ENCODE peak calls at places on chromosomes 7 and 10, in ten cellular contexts. One of them, this sample, is unnamed.

GRCh38 chr10:100896876-100897461 is 15.8 kb upstream of the SLF2 start:
- DNase-seq in ecto neural progenitor cell: peak; percentile 28
- DNase-seq in bronchial epithelial cell: no peak
- DNase-seq in NCI-H460: no peak
- DNase-seq in left ventricle myocardium inferior: no peak
- DNase-seq in stimulated activated CD4-positive, alpha-beta T cell treated with anti-CD3 and anti-CD28 coated beads, Interleukin-1b, Interleukin-23, amount 100 ng/mL, for 48 hours: no peak
- DNase-seq in occipital lobe: no peak
- DNase-seq in EH: peak; percentile 17
- DNase-seq in mesothelial cell of epicardium: no peak
- DNase-seq in Peyer's patch: no peak
- DNase-seq in this sample: no peak

GRCh38 chr10:58851606-58852005 is 324.8 kb upstream of the PHYHIPL start:
- DNase-seq in Peyer's patch: no peak
- DNase-seq in occipital lobe: no peak
- DNase-seq in left ventricle myocardium inferior: no peak
- DNase-seq in EH: peak; percentile 47
- DNase-seq in bronchial epithelial cell: peak; percentile 21
- DNase-seq in stimulated activated CD4-positive, alpha-beta T cell treated with anti-CD3 and anti-CD28 coated beads, Interleukin-1b, Interleukin-23, amount 100 ng/mL, for 48 hours: no peak
- DNase-seq in ecto neural progenitor cell: no peak
- DNase-seq in mesothelial cell of epicardium: no peak
- DNase-seq in NCI-H460: no peak
- DNase-seq in this sample: no peak

GRCh38 chr10:105807930-105808587 is 1167.0 kb downstream of the SORCS3 start:
- DNase-seq in occipital lobe: no peak
- DNase-seq in Peyer's patch: no peak
- DNase-seq in left ventricle myocardium inferior: no peak
- DNase-seq in stimulated activated CD4-positive, alpha-beta T cell treated with anti-CD3 and anti-CD28 coated beads, Interleukin-1b, Interleukin-23, amount 100 ng/mL, for 48 hours: no peak
- DNase-seq in NCI-H460: no peak
- DNase-seq in mesothelial cell of epicardium: no peak
- DNase-seq in bronchial epithelial cell: no peak
- DNase-seq in ecto neural progenitor cell: no peak
- DNase-seq in EH: no peak
- DNase-seq in this sample: no peak

GRCh38 chr7:2629740-2630681 is 1.8 kb upstream of the TTYH3 start:
- DNase-seq in ecto neural progenitor cell: no peak
- DNase-seq in stimulated activated CD4-positive, alpha-beta T cell treated with anti-CD3 and anti-CD28 coated beads, Interleukin-1b, Interleukin-23, amount 100 ng/mL, for 48 hours: no peak
- DNase-seq in Peyer's patch: no peak
- DNase-seq in occipital lobe: no peak
- DNase-seq in EH: no peak
- DNase-seq in bronchial epithelial cell: peak; percentile 52
- DNase-seq in mesothelial cell of epicardium: no peak
- DNase-seq in left ventricle myocardium inferior: no peak
- DNase-seq in NCI-H460: no peak
- DNase-seq in this sample: no peak

GRCh38 chr7:95907337-95907736 is 135.0 kb downstream of the DYNC1I1 start:
- DNase-seq in occipital lobe: no peak
- DNase-seq in NCI-H460: no peak
- DNase-seq in stimulated activated CD4-positive, alpha-beta T cell treated with anti-CD3 and anti-CD28 coated beads, Interleukin-1b, Interleukin-23, amount 100 ng/mL, for 48 hours: no peak
- DNase-seq in bronchial epithelial cell: no peak
- DNase-seq in left ventricle myocardium inferior: no peak
- DNase-seq in mesothelial cell of epicardium: no peak
- DNase-seq in ecto neural progenitor cell: no peak
- DNase-seq in Peyer's patch: no peak
- DNase-seq in EH: no peak
- DNase-seq in this sample: no peak

GRCh38 chr10:11403116-11403515 is 208.3 kb downstream of the USP6NL start:
- DNase-seq in Peyer's patch: peak; percentile 83
- DNase-seq in bronchial epithelial cell: no peak
- DNase-seq in stimulated activated CD4-positive, alpha-beta T cell treated with anti-CD3 and anti-CD28 coated beads, Interleukin-1b, Interleukin-23, amount 100 ng/mL, for 48 hours: peak; percentile 67
- DNase-seq in occipital lobe: no peak
- DNase-seq in ecto neural progenitor cell: no peak
- DNase-seq in left ventricle myocardium inferior: no peak
- DNase-seq in NCI-H460: no peak
- DNase-seq in EH: no peak
- DNase-seq in mesothelial cell of epicardium: no peak
- DNase-seq in this sample: no peak

GRCh38 chr7:157507987-157508386 is 171.2 kb downstream of the DNAJB6 start:
- DNase-seq in ecto neural progenitor cell: no peak
- DNase-seq in NCI-H460: no peak
- DNase-seq in occipital lobe: no peak
- DNase-seq in left ventricle myocardium inferior: no peak
- DNase-seq in stimulated activated CD4-positive, alpha-beta T cell treated with anti-CD3 and anti-CD28 coated beads, Interleukin-1b, Interleukin-23, amount 100 ng/mL, for 48 hours: no peak
- DNase-seq in mesothelial cell of epicardium: no peak
- DNase-seq in Peyer's patch: no peak
- DNase-seq in bronchial epithelial cell: no peak
- DNase-seq in EH: no peak
- DNase-seq in this sample: no peak

GRCh38 chr10:131841669-131842139 is 59.1 kb upstream of the PPP2R2D start:
- DNase-seq in occipital lobe: no peak
- DNase-seq in Peyer's patch: no peak
- DNase-seq in stimulated activated CD4-positive, alpha-beta T cell treated with anti-CD3 and anti-CD28 coated beads, Interleukin-1b, Interleukin-23, amount 100 ng/mL, for 48 hours: no peak
- DNase-seq in bronchial epithelial cell: no peak
- DNase-seq in ecto neural progenitor cell: peak; percentile 56
- DNase-seq in left ventricle myocardium inferior: no peak
- DNase-seq in mesothelial cell of epicardium: no peak
- DNase-seq in NCI-H460: no peak
- DNase-seq in EH: no peak
- DNase-seq in this sample: peak; percentile 58

GRCh38 chr7:44373418-44373740 is 48.0 kb upstream of the CAMK2B start:
- DNase-seq in NCI-H460: no peak
- DNase-seq in occipital lobe: no peak
- DNase-seq in Peyer's patch: no peak
- DNase-seq in mesothelial cell of epicardium: no peak
- DNase-seq in bronchial epithelial cell: no peak
- DNase-seq in stimulated activated CD4-positive, alpha-beta T cell treated with anti-CD3 and anti-CD28 coated beads, Interleukin-1b, Interleukin-23, amount 100 ng/mL, for 48 hours: no peak
- DNase-seq in left ventricle myocardium inferior: no peak
- DNase-seq in ecto neural progenitor cell: no peak
- DNase-seq in EH: no peak
- DNase-seq in this sample: no peak